ENCODE peak calls at places on chromosomes 11 and 22, in eight cellular contexts. I, L, X, P, J, F, D and T are unnamed samples.

GRCh38 chr11:66322732-66323427 is 6.0 kb upstream of the CD248 start:
- DNase-seq in I (no peak), L (no peak), X (no peak), P (no peak), J (no peak), F (no peak), D (no peak), T (no peak)

GRCh38 chr11:5476184-5476819 is 12.2 kb upstream of the OR52D1 start:
- DNase-seq in I (peak), L (peak), X (peak), P (no peak), J (peak), F (peak), D (peak), T (peak)

GRCh38 chr22:46731246-46732040 is 6.6 kb downstream of the CERK start:
- DNase-seq in I (no peak), L (peak), X (no peak), P (no peak), J (peak), F (no peak), D (no peak), T (no peak)

GRCh38 chr22:50521710-50522109 is 3.7 kb downstream of the SCO2 start:
- DNase-seq in I (no peak), L (no peak), X (no peak), P (no peak), J (no peak), F (no peak), D (no peak), T (no peak)

GRCh38 chr11:133271206-133271605 is 261.1 kb downstream of the OPCML start:
- DNase-seq in I (no peak), L (no peak), X (no peak), P (no peak), J (no peak), F (no peak), D (no peak), T (no peak)

GRCh38 chr11:106706355-106706754 is 311.9 kb downstream of the GUCY1A2 start:
- DNase-seq in I (peak), L (no peak), X (peak), P (no peak), J (no peak), F (no peak), D (no peak), T (no peak)

GRCh38 chr22:24170189-24170588 is 11.1 kb upstream of the SUSD2 start:
- DNase-seq in I (no peak), L (no peak), X (no peak), P (no peak), J (peak), F (no peak), D (no peak), T (no peak)

GRCh38 chr22:30947163-30947820 is 21.3 kb downstream of the MORC2 start:
- DNase-seq in I (no peak), L (peak), X (no peak), P (no peak), J (no peak), F (no peak), D (no peak), T (no peak)

GRCh38 chr11:36249271-36249670 is 40.0 kb downstream of the COMMD9 start:
- DNase-seq in I (peak), L (no peak), X (peak), P (no peak), J (no peak), F (no peak), D (no peak), T (no peak)

GRCh38 chr22:30821381-30821780 is 126.7 kb downstream of the OSBP2 start:
- DNase-seq in I (no peak), L (no peak), X (no peak), P (no peak), J (no peak), F (no peak), D (no peak), T (no peak)

GRCh38 chr11:2681408-2682145 is 18.2 kb downstream of the KCNQ1OT1 start:
- DNase-seq in I (no peak), L (no peak), X (no peak), P (no peak), J (no peak), F (no peak), D (no peak), T (no peak)

GRCh38 chr22:21587803-21588611 is 20.5 kb downstream of the UBE2L3 start:
- DNase-seq in I (no peak), L (peak), X (peak), P (no peak), J (no peak), F (peak), D (no peak), T (peak)

GRCh38 chr22:32677876-32678275 is 123.6 kb upstream of the TIMP3 start:
- DNase-seq in I (no peak), L (no peak), X (no peak), P (no peak), J (no peak), F (no peak), D (no peak), T (no peak)

GRCh38 chr11:134275534-134276395 is at the start of gene GLB1L3:
- DNase-seq in I (no peak), L (peak), X (peak), P (peak), J (peak), F (peak), D (peak), T (no peak)

GRCh38 chr11:88281317-88281712 is 56.2 kb downstream of the CTSC start:
- DNase-seq in I (no peak), L (no peak), X (peak), P (no peak), J (no peak), F (no peak), D (no peak), T (no peak)

GRCh38 chr11:57426754-57427691 is at the start of gene SLC43A3:
- DNase-seq in I (peak), L (peak), X (peak), P (peak), J (peak), F (peak), D (peak), T (no peak)

GRCh38 chr11:93542753-93543246 is 391 bp downstream of the SMCO4 start:
- DNase-seq in I (no peak), L (peak), X (peak), P (no peak), J (peak), F (no peak), D (no peak), T (no peak)

GRCh38 chr11:113001709-113002108 is 40.5 kb downstream of the NCAM1 start:
- DNase-seq in I (no peak), L (no peak), X (no peak), P (no peak), J (no peak), F (no peak), D (no peak), T (no peak)

GRCh38 chr11:134155456-134155855 is 68.3 kb downstream of the NCAPD3 start:
- DNase-seq in I (no peak), L (no peak), X (no peak), P (no peak), J (no peak), F (no peak), D (no peak), T (no peak)

GRCh38 chr11:86438685-86439084 is 64.0 kb downstream of the CCDC81 start:
- DNase-seq in I (no peak), L (no peak), X (peak), P (no peak), J (no peak), F (no peak), D (no peak), T (no peak)

GRCh38 chr11:75815345-75815983 is 454 bp downstream of the UVRAG start:
- DNase-seq in I (no peak), L (peak), X (peak), P (peak), J (peak), F (peak), D (peak), T (no peak)

GRCh38 chr11:119518746-119519382 is 95.9 kb upstream of the THY1 start:
- DNase-seq in I (no peak), L (no peak), X (peak), P (no peak), J (no peak), F (peak), D (no peak), T (no peak)

GRCh38 chr11:2091786-2092463 is 47.3 kb downstream of the IGF2 start:
- DNase-seq in I (no peak), L (no peak), X (no peak), P (no peak), J (no peak), F (no peak), D (no peak), T (no peak)

GRCh38 chr11:4044971-4045646 is 49.5 kb upstream of the RRM1 start:
- DNase-seq in I (no peak), L (no peak), X (no peak), P (no peak), J (no peak), F (no peak), D (no peak), T (no peak)

GRCh38 chr11:117819096-117820040 is 5.2 kb downstream of the FXYD2 start:
- DNase-seq in I (no peak), L (peak), X (peak), P (no peak), J (peak), F (no peak), D (no peak), T (no peak)

GRCh38 chr11:107713009-107713408 is 1.2 kb upstream of the SLN start:
- DNase-seq in I (no peak), L (no peak), X (no peak), P (no peak), J (no peak), F (no peak), D (no peak), T (no peak)